ENCODE peak calls at places on chromosomes 3 and 15, in six cellular contexts. One of them, this sample, is unnamed.

GRCh38 chr3:69785769-69786311 is 46.6 kb downstream of the MITF start:
- DNase-seq in DND-41: no peak
- DNase-seq in GM23338: peak; percentile 16
- DNase-seq in BE2C: no peak
- DNase-seq in neural progenitor cell: no peak
- DNase-seq in keratinocyte: no peak
- DNase-seq in this sample: no peak

GRCh38 chr3:126309861-126310655 is 47.1 kb downstream of the KLF15 start:
- DNase-seq in BE2C: no peak
- DNase-seq in keratinocyte: no peak
- DNase-seq in GM23338: no peak
- DNase-seq in neural progenitor cell: no peak
- DNase-seq in DND-41: no peak
- DNase-seq in this sample: no peak

GRCh38 chr3:46861996-46862688 is 1.1 kb downstream of the MYL3 start:
- DNase-seq in BE2C: no peak
- DNase-seq in GM23338: no peak
- DNase-seq in DND-41: no peak
- DNase-seq in keratinocyte: no peak
- DNase-seq in neural progenitor cell: no peak
- DNase-seq in this sample: no peak

GRCh38 chr3:129052675-129053074 is 7.9 kb upstream of the GP9 start:
- DNase-seq in GM23338: no peak
- DNase-seq in neural progenitor cell: no peak
- DNase-seq in keratinocyte: no peak
- DNase-seq in BE2C: no peak
- DNase-seq in DND-41: no peak
- DNase-seq in this sample: no peak

GRCh38 chr3:134328147-134328591 is 46.1 kb downstream of the AMOTL2 start:
- DNase-seq in GM23338: no peak
- DNase-seq in neural progenitor cell: no peak
- DNase-seq in DND-41: no peak
- DNase-seq in BE2C: no peak
- DNase-seq in keratinocyte: no peak
- DNase-seq in this sample: peak; percentile 86

GRCh38 chr3:66439666-66440344 is 61.0 kb downstream of the LRIG1 start:
- DNase-seq in neural progenitor cell: no peak
- DNase-seq in DND-41: no peak
- DNase-seq in keratinocyte: no peak
- DNase-seq in BE2C: no peak
- DNase-seq in GM23338: no peak
- DNase-seq in this sample: no peak

GRCh38 chr3:152395764-152396163 is 127.0 kb downstream of the MBNL1 start:
- DNase-seq in keratinocyte: no peak
- DNase-seq in neural progenitor cell: no peak
- DNase-seq in DND-41: no peak
- DNase-seq in GM23338: peak; percentile 29
- DNase-seq in BE2C: no peak
- DNase-seq in this sample: no peak

GRCh38 chr3:185925353-185925752 is 12.5 kb downstream of the TRA2B start:
- DNase-seq in BE2C: no peak
- DNase-seq in DND-41: no peak
- DNase-seq in GM23338: no peak
- DNase-seq in neural progenitor cell: peak; percentile 22
- DNase-seq in keratinocyte: no peak
- DNase-seq in this sample: no peak

GRCh38 chr3:154568064-154568463 is 138.1 kb upstream of the GPR149 start:
- DNase-seq in neural progenitor cell: no peak
- DNase-seq in keratinocyte: no peak
- DNase-seq in GM23338: no peak
- DNase-seq in DND-41: no peak
- DNase-seq in BE2C: no peak
- DNase-seq in this sample: no peak

GRCh38 chr3:21274000-21274671 is 476.9 kb downstream of the ZNF385D start:
- DNase-seq in GM23338: no peak
- DNase-seq in neural progenitor cell: no peak
- DNase-seq in keratinocyte: no peak
- DNase-seq in BE2C: no peak
- DNase-seq in DND-41: no peak
- DNase-seq in this sample: no peak

GRCh38 chr15:70451861-70452653 is 311.3 kb downstream of the UACA start:
- DNase-seq in DND-41: peak; percentile 93
- DNase-seq in neural progenitor cell: peak; percentile 56
- DNase-seq in GM23338: peak; percentile 88
- DNase-seq in keratinocyte: no peak
- DNase-seq in BE2C: no peak
- DNase-seq in this sample: no peak

GRCh38 chr3:133468251-133468721 is 68.4 kb downstream of the BFSP2 start:
- DNase-seq in neural progenitor cell: no peak
- DNase-seq in keratinocyte: no peak
- DNase-seq in GM23338: no peak
- DNase-seq in BE2C: no peak
- DNase-seq in DND-41: no peak
- DNase-seq in this sample: no peak

GRCh38 chr3:111717601-111718000 is 122.5 kb upstream of the ZBED2 start:
- DNase-seq in GM23338: peak; percentile 92
- DNase-seq in BE2C: peak; percentile 52
- DNase-seq in keratinocyte: peak; percentile 75
- DNase-seq in DND-41: peak; percentile 69
- DNase-seq in neural progenitor cell: peak; percentile 80
- DNase-seq in this sample: peak; percentile 56

GRCh38 chr15:48643776-48644497 is 1.6 kb downstream of the FBN1 start:
- DNase-seq in BE2C: no peak
- DNase-seq in DND-41: no peak
- DNase-seq in neural progenitor cell: peak; percentile 30
- DNase-seq in keratinocyte: no peak
- DNase-seq in GM23338: no peak
- DNase-seq in this sample: no peak

GRCh38 chr3:38606561-38606960 is 42.9 kb downstream of the SCN5A start:
- DNase-seq in GM23338: no peak
- DNase-seq in keratinocyte: no peak
- DNase-seq in BE2C: no peak
- DNase-seq in DND-41: no peak
- DNase-seq in neural progenitor cell: no peak
- DNase-seq in this sample: no peak

GRCh38 chr3:131658115-131658514 is 155.3 kb upstream of the MRPL3 start:
- DNase-seq in BE2C: no peak
- DNase-seq in keratinocyte: no peak
- DNase-seq in neural progenitor cell: no peak
- DNase-seq in DND-41: no peak
- DNase-seq in GM23338: no peak
- DNase-seq in this sample: no peak

GRCh38 chr15:70863450-70864218 is 9.7 kb upstream of the LARP6 start:
- DNase-seq in neural progenitor cell: no peak
- DNase-seq in DND-41: no peak
- DNase-seq in GM23338: no peak
- DNase-seq in keratinocyte: peak; percentile 49
- DNase-seq in BE2C: no peak
- DNase-seq in this sample: peak; percentile 50

GRCh38 chr3:71413572-71413971 is 170.0 kb downstream of the FOXP1 start:
- DNase-seq in neural progenitor cell: no peak
- DNase-seq in GM23338: no peak
- DNase-seq in keratinocyte: no peak
- DNase-seq in BE2C: no peak
- DNase-seq in DND-41: no peak
- DNase-seq in this sample: no peak

GRCh38 chr3:33886015-33886414 is 87.6 kb downstream of the PDCD6IP start:
- DNase-seq in DND-41: no peak
- DNase-seq in BE2C: no peak
- DNase-seq in keratinocyte: no peak
- DNase-seq in neural progenitor cell: no peak
- DNase-seq in GM23338: no peak
- DNase-seq in this sample: no peak

GRCh38 chr15:40539030-40539429 is 25.8 kb downstream of the CCDC32 start:
- DNase-seq in GM23338: peak; percentile 35
- DNase-seq in DND-41: no peak
- DNase-seq in neural progenitor cell: peak; percentile 37
- DNase-seq in keratinocyte: no peak
- DNase-seq in BE2C: peak; percentile 76
- DNase-seq in this sample: no peak

GRCh38 chr15:92205255-92205739 is 188.4 kb upstream of the ST8SIA2 start:
- DNase-seq in keratinocyte: no peak
- DNase-seq in DND-41: no peak
- DNase-seq in BE2C: peak; percentile 7
- DNase-seq in neural progenitor cell: peak; percentile 49
- DNase-seq in GM23338: peak; percentile 70
- DNase-seq in this sample: no peak

GRCh38 chr3:99842826-99843589 is 25.3 kb downstream of the CMSS1 start:
- DNase-seq in DND-41: no peak
- DNase-seq in GM23338: peak; percentile 75
- DNase-seq in keratinocyte: no peak
- DNase-seq in neural progenitor cell: peak; percentile 41
- DNase-seq in BE2C: no peak
- DNase-seq in this sample: peak; percentile 21

GRCh38 chr3:42906085-42906904 is at the start of gene ZNF662:
- DNase-seq in DND-41: no peak
- DNase-seq in GM23338: peak; percentile 27
- DNase-seq in keratinocyte: no peak
- DNase-seq in neural progenitor cell: no peak
- DNase-seq in BE2C: no peak
- DNase-seq in this sample: no peak

GRCh38 chr3:53287413-53287734 is 31.6 kb upstream of the TKT start:
- DNase-seq in keratinocyte: no peak
- DNase-seq in DND-41: no peak
- DNase-seq in BE2C: no peak
- DNase-seq in GM23338: no peak
- DNase-seq in neural progenitor cell: no peak
- DNase-seq in this sample: no peak
- TF ChIP-seq CTCF in keratinocyte: no peak
- TF ChIP-seq CTCF in DND-41: no peak
- TF ChIP-seq CTCF in BE2C: no peak
- TF ChIP-seq CTCF in GM23338: no peak
- TF ChIP-seq CTCF in neural progenitor cell: no peak
- TF ChIP-seq CTCF in this sample: no peak

GRCh38 chr15:85727068-85727467 is 67.7 kb downstream of the KLHL25 start:
- DNase-seq in keratinocyte: no peak
- DNase-seq in GM23338: no peak
- DNase-seq in DND-41: no peak
- DNase-seq in BE2C: no peak
- DNase-seq in neural progenitor cell: no peak
- DNase-seq in this sample: no peak
- H3K36me3 ChIP-seq in keratinocyte: peaks cover 21% of the 10 kb centered on the region
- H3K36me3 ChIP-seq in GM23338: peaks cover 16% of the 10 kb centered on the region
- H3K36me3 ChIP-seq in DND-41: peaks cover 87% of the 10 kb centered on the region
- H3K36me3 ChIP-seq in BE2C: peaks cover 37% of the 10 kb centered on the region
- H3K36me3 ChIP-seq in neural progenitor cell: peaks cover 15% of the 10 kb centered on the region
- H3K36me3 ChIP-seq in this sample: no peaks in the 10 kb centered on the region

GRCh38 chr3:78511840-78512239 is 1256.0 kb downstream of the ROBO1 start:
- DNase-seq in GM23338: no peak
- DNase-seq in keratinocyte: no peak
- DNase-seq in neural progenitor cell: no peak
- DNase-seq in DND-41: no peak
- DNase-seq in BE2C: no peak
- DNase-seq in this sample: no peak

GRCh38 chr3:78516437-78516836 is 1251.4 kb downstream of the ROBO1 start:
- DNase-seq in DND-41: no peak
- DNase-seq in BE2C: no peak
- DNase-seq in keratinocyte: no peak
- DNase-seq in GM23338: no peak
- DNase-seq in neural progenitor cell: no peak
- DNase-seq in this sample: no peak

GRCh38 chr3:78517932-78518331 is 1249.9 kb downstream of the ROBO1 start:
- DNase-seq in neural progenitor cell: no peak
- DNase-seq in GM23338: no peak
- DNase-seq in keratinocyte: no peak
- DNase-seq in DND-41: no peak
- DNase-seq in BE2C: no peak
- DNase-seq in this sample: no peak

GRCh38 chr3:78519281-78519680 is 1248.5 kb downstream of the ROBO1 start:
- DNase-seq in BE2C: no peak
- DNase-seq in DND-41: no peak
- DNase-seq in keratinocyte: no peak
- DNase-seq in neural progenitor cell: no peak
- DNase-seq in GM23338: no peak
- DNase-seq in this sample: no peak

DNA sequence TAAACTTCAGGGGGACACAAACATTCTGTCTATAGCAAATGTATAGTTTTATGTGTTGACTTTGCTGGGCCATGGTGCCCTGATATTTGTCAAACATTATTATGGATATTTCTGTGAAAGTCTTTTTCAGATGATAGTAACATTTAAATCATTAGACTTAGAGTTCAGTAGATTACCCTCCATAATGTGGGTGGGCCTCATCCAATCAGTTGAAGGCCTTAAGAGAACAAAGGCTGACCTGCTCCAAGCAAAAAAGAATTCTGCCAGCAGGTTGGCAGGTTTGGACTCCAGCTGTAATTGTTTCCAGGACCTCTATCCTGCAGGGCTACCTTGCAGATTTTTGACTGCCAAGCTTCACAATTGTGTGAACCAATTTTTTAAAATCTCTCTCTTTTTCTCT is 1250.9 kb downstream of the ROBO1 start:
- DNase-seq in neural progenitor cell: no peak
- DNase-seq in BE2C: no peak
- DNase-seq in GM23338: no peak
- DNase-seq in DND-41: no peak
- DNase-seq in keratinocyte: no peak
- DNase-seq in this sample: no peak
- H3K4me3 ChIP-seq in neural progenitor cell: no peak overlapping the region
- H3K4me3 ChIP-seq in BE2C: no peak overlapping the region
- H3K4me3 ChIP-seq in GM23338: no peak overlapping the region
- H3K4me3 ChIP-seq in DND-41: no peak overlapping the region
- H3K4me3 ChIP-seq in keratinocyte: no peak overlapping the region
- H3K4me3 ChIP-seq in this sample: no peak overlapping the region

GRCh38 chr3:23376516-23377248 is 173.6 kb downstream of the UBE2E2 start:
- DNase-seq in neural progenitor cell: no peak
- DNase-seq in GM23338: no peak
- DNase-seq in keratinocyte: no peak
- DNase-seq in DND-41: no peak
- DNase-seq in BE2C: no peak
- DNase-seq in this sample: no peak

GRCh38 chr3:23377928-23378672 is 175.0 kb downstream of the UBE2E2 start:
- DNase-seq in GM23338: no peak
- DNase-seq in BE2C: no peak
- DNase-seq in neural progenitor cell: no peak
- DNase-seq in keratinocyte: no peak
- DNase-seq in DND-41: no peak
- DNase-seq in this sample: no peak

GRCh38 chr3:23368731-23369130 is 165.6 kb downstream of the UBE2E2 start:
- DNase-seq in keratinocyte: no peak
- DNase-seq in neural progenitor cell: no peak
- DNase-seq in BE2C: no peak
- DNase-seq in DND-41: no peak
- DNase-seq in GM23338: no peak
- DNase-seq in this sample: no peak

GRCh38 chr3:23372296-23372695 is 169.2 kb downstream of the UBE2E2 start:
- DNase-seq in BE2C: no peak
- DNase-seq in neural progenitor cell: no peak
- DNase-seq in GM23338: peak; percentile 54
- DNase-seq in keratinocyte: no peak
- DNase-seq in DND-41: no peak
- DNase-seq in this sample: no peak
- TF ChIP-seq CTCF in BE2C: no peak
- TF ChIP-seq CTCF in neural progenitor cell: no peak
- TF ChIP-seq CTCF in GM23338: no peak
- TF ChIP-seq CTCF in keratinocyte: no peak
- TF ChIP-seq CTCF in DND-41: no peak
- TF ChIP-seq CTCF in this sample: no peak